ENCODE peak calls at places on chromosomes 11 and 22, in nine cellular contexts. F, T, O, J, A, N, Y, I and Q are unnamed samples.
A peak's percentile ranks its signal among the peaks of the same experiment; 100 is the strongest.

GRCh38 chr11:108788565-108789199 is 123.8 kb downstream of the DDX10 start:
- DNase-seq in F (no peak), O (no peak), T (no peak), I (no peak), A (peak; percentile 50), N (no peak), J (no peak), Y (peak; percentile 75), Q (peak; percentile 11)

GRCh38 chr11:44894217-44894617 is 56.5 kb downstream of the TP53I11 start:
- DNase-seq in J (peak; percentile 69), Y (peak; percentile 93), F (peak; percentile 35), I (peak; percentile 55), T (no peak), N (peak; percentile 90), A (peak; percentile 48), O (peak; percentile 84), Q (peak; percentile 86)

GRCh38 chr11:12150831-12151382 is 40.5 kb downstream of the MICAL2 start:
- DNase-seq in T (no peak), O (no peak), I (no peak), F (no peak), Y (no peak), J (peak; percentile 78), N (no peak), A (peak; percentile 53), Q (no peak)

GRCh38 chr22:36277482-36278291 is 24.8 kb downstream of the APOL1 start:
- DNase-seq in A (peak; percentile 73), O (peak; percentile 74), F (peak; percentile 33), I (peak; percentile 44), T (no peak), Y (peak; percentile 87), N (peak; percentile 8), J (peak; percentile 83), Q (peak; percentile 60)

GRCh38 chr11:59079089-59079488 is 7.0 kb upstream of the GLYATL1B start:
- DNase-seq in N (no peak), O (no peak), A (no peak), F (no peak), T (no peak), J (no peak), Y (no peak), I (no peak), Q (no peak)

GRCh38 chr11:69483696-69484426 is 2.4 kb downstream of the LINC01488 start:
- DNase-seq in F (no peak), J (no peak), Y (peak; percentile 38), O (no peak), T (no peak), N (no peak), A (no peak), I (no peak), Q (no peak)

GRCh38 chr22:17734197-17734596 is 40.1 kb downstream of the BID start:
- DNase-seq in O (no peak), Y (no peak), A (no peak), J (peak; percentile 71), T (no peak), F (no peak), I (no peak), N (no peak), Q (no peak)

GRCh38 chr11:9662273-9662672 is 1.6 kb upstream of the SWAP70 start:
- DNase-seq in T (no peak), Y (no peak), A (no peak), J (no peak), N (no peak), F (no peak), I (no peak), O (no peak), Q (no peak)

GRCh38 chr11:94142308-94143277 is 14.0 kb downstream of the PANX1 start:
- DNase-seq in A (no peak), O (no peak), J (no peak), F (no peak), T (no peak), I (no peak), N (no peak), Y (no peak), Q (no peak)

GRCh38 chr22:50544746-50545253 is 899 bp upstream of the KLHDC7B start:
- DNase-seq in Y (no peak), N (no peak), O (no peak), J (peak; percentile 61), T (no peak), I (no peak), A (peak; percentile 93), F (no peak), Q (no peak)

GRCh38 chr11:71423181-71423790 is 24.9 kb downstream of the DHCR7 start:
- DNase-seq in I (no peak), F (no peak), A (no peak), Y (no peak), T (no peak), O (no peak), J (no peak), N (no peak), Q (no peak)